ENCODE peak calls at places on chromosomes 6 and 20, in five cellular contexts. A is A549, M is GM12878, I is HepG2, Q is K562. E is an unnamed sample.

GRCh38 chr20:16069416-16070010 is 503.7 kb downstream of the KIF16B start:
- DNase-seq in A (no peak), M (peak), I (no peak), Q (no peak), E (no peak)

GRCh38 chr20:63695419-63696310 is 787 bp upstream of the TNFRSF6B start:
- DNase-seq in A (no peak), M (no peak), I (no peak), Q (peak), E (no peak)

GRCh38 chr6:444653-445275 is 53.2 kb downstream of the IRF4 start:
- DNase-seq in A (no peak), M (no peak), I (no peak), Q (no peak), E (no peak)

GRCh38 chr6:6105472-6106036 is 98.8 kb upstream of the NRN1 start:
- DNase-seq in A (peak), M (no peak), I (no peak), Q (no peak), E (peak)

GRCh38 chr6:108497883-108498282 is 62.8 kb upstream of the FOXO3 start:
- DNase-seq in A (peak), M (no peak), I (peak), Q (peak), E (no peak)

GRCh38 chr6:75207211-75207984 is 1.5 kb upstream of the COL12A1 start:
- DNase-seq in A (no peak), M (no peak), I (no peak), Q (no peak), E (no peak)

GRCh38 chr6:13764996-13765395 is 49.4 kb downstream of the MCUR1 start:
- DNase-seq in A (no peak), M (peak), I (no peak), Q (no peak), E (no peak)

GRCh38 chr6:40139447-40139846 is 205.2 kb upstream of the MOCS1 start:
- DNase-seq in A (no peak), M (no peak), I (no peak), Q (peak), E (no peak)

GRCh38 chr20:63974402-63975200 is 4.8 kb downstream of the SAMD10 start:
- DNase-seq in A (peak), M (no peak), I (no peak), Q (no peak), E (no peak)

GRCh38 chr6:113924199-113924791 is 46.7 kb downstream of the HDAC2 start:
- DNase-seq in A (no peak), M (no peak), I (no peak), Q (no peak), E (no peak)

GRCh38 chr6:12761376-12762115 is 45.0 kb downstream of the PHACTR1 start:
- DNase-seq in A (peak), M (no peak), I (no peak), Q (no peak), E (no peak)

GRCh38 chr6:147395158-147395557 is 113.3 kb upstream of the SAMD5 start:
- DNase-seq in A (no peak), M (no peak), I (no peak), Q (no peak), E (no peak)

GRCh38 chr20:57221916-57222630 is 44.4 kb downstream of the BMP7 start:
- DNase-seq in A (no peak), M (no peak), I (no peak), Q (no peak), E (no peak)

GRCh38 chr20:62557425-62557824 is 81.6 kb upstream of the GATA5 start:
- DNase-seq in A (peak), M (no peak), I (no peak), Q (no peak), E (no peak)

GRCh38 chr6:107179004-107179403 is 63.7 kb upstream of the BEND3 start:
- DNase-seq in A (peak), M (no peak), I (no peak), Q (peak), E (no peak)

GRCh38 chr6:163466839-163467390 is 52.4 kb downstream of the QKI start:
- DNase-seq in A (no peak), M (no peak), I (no peak), Q (no peak), E (no peak)

GRCh38 chr20:4593149-4593525 is 128.6 kb upstream of the PRND start:
- DNase-seq in A (no peak), M (no peak), I (no peak), Q (no peak), E (no peak)

GRCh38 chr6:25360611-25361010 is 81.4 kb downstream of the CARMIL1 start:
- DNase-seq in A (no peak), M (no peak), I (no peak), Q (no peak), E (no peak)

GRCh38 chr20:47320990-47321805 is 35.3 kb downstream of the ZMYND8 start:
- DNase-seq in A (peak), M (no peak), I (peak), Q (no peak), E (no peak)

GRCh38 chr6:158644227-158645063 is at the start of gene DYNLT1:
- DNase-seq in A (peak), M (peak), I (peak), Q (peak), E (peak)

GRCh38 chr6:160139420-160139851 is 17.8 kb downstream of the SLC22A1 start:
- DNase-seq in A (peak), M (no peak), I (no peak), Q (no peak), E (peak)

GRCh38 chr6:73263570-73263909 is 544 bp upstream of the KHDC1 start:
- DNase-seq in A (no peak), M (no peak), I (no peak), Q (no peak), E (no peak)

DNA sequence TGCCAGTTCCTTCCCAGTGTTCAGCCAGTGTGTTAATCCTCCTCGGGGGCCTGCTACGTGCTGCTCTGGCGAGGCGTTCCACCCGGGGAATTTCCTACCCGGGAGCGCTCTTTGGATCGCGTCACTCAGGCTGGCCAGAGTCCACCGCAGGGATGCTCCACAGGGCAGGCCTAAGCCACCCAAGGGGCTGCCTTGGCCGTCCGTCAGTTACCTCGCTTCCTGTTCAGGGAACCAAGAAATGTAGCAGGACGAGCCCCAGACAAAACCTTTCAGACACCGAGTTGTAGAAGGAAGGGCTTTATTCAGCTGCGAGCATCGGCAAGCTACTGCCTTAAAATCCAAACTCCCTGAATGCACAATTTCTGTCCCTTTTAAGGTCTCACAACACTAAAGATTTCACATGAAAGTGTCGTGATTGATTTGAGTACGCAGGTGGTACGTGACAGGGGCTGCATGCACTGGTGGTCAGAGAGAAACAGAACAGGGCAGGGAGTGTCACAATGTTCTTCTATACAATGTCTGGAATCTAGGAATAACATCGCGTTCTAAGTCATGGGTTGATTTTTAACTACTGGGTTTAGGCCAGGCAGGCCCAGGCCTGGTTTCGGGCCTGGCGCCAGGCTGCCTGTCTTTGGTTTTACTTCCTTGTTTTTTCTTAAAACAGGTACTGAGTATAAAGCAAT is 15.7 kb upstream of the POU5F1 start:
- DNase-seq in A (peak), M (no peak), I (peak), Q (no peak), E (no peak)
- TF ChIP-seq KDM1A in A (no peak), M (no peak), I (peak), Q (no peak), E (no peak)

DNA sequence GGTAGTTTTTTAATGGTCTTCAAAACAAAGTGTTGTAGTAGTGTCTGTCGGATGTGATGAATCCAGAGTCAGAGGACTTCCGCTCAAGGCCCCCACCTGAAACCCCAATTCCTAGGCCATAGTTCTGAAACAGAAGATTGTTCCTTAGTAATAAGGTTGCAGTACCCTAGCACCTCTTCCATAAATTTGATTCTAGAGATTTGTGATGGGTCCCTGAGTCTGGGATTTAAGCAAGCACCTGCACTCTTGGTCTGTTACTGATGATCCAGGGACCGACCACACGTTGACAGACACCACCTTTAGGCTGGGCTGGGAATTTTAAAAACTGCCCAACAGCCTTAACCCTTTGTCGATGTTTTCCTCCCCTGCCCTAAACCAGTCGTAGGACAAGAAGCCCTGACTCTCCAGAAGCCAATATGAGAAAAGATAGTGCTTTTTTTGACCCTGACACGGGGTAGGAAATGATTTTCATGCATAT is 1.2 kb downstream of the KCTD20 start:
- DNase-seq in A (peak), M (no peak), I (peak), Q (peak), E (no peak)
- TF ChIP-seq CTCF in A (peak), M (peak), I (peak), Q (peak), E (peak)

GRCh38 chr6:10140824-10141223 is 274.1 kb downstream of the TFAP2A start:
- DNase-seq in A (no peak), M (no peak), I (no peak), Q (no peak), E (no peak)
- TF ChIP-seq KDM1A in A (no peak), M (no peak), I (no peak), Q (no peak), E (no peak)

GRCh38 chr6:45505470-45505869 is 127.7 kb upstream of the SUPT3H start:
- DNase-seq in A (no peak), M (no peak), I (no peak), Q (no peak), E (no peak)
- TF ChIP-seq CTCF in A (no peak), M (no peak), I (no peak), Q (no peak), E (no peak)

GRCh38 chr20:22830138-22830537 is 205.0 kb upstream of the SSTR4 start:
- DNase-seq in A (no peak), M (no peak), I (no peak), Q (no peak), E (no peak)
- TF ChIP-seq KDM1A in A (no peak), M (no peak), I (no peak), Q (no peak), E (no peak)

DNA sequence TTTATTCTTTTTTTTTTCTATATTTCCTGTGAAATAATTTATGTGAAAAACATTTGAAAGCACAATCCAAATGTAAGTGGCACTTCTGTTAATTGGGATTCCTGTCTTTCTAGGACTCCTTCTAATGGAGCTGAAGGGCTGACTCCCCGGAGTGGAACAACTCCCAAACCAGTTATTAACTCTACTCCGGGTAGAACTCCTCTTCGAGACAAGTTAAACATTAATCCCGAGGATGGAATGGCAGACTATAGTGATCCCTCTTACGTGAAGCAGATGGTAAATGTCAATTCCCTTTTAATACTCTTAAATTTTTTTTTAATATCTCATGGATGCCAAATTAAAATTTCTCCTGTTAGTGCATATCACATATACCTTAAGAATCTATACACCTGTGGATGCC is 35.0 kb downstream of the CDC5L start:
- DNase-seq in A (no peak), M (no peak), I (no peak), Q (no peak), E (no peak)
- TF ChIP-seq CTCF in A (no peak), M (no peak), I (no peak), Q (no peak), E (no peak)

GRCh38 chr6:70413829-70414494 is 654 bp downstream of the FAM135A start:
- DNase-seq in A (peak), M (no peak), I (no peak), Q (peak), E (no peak)
- TF ChIP-seq KDM1A in A (no peak), M (no peak), I (no peak), Q (peak), E (no peak)

DNA sequence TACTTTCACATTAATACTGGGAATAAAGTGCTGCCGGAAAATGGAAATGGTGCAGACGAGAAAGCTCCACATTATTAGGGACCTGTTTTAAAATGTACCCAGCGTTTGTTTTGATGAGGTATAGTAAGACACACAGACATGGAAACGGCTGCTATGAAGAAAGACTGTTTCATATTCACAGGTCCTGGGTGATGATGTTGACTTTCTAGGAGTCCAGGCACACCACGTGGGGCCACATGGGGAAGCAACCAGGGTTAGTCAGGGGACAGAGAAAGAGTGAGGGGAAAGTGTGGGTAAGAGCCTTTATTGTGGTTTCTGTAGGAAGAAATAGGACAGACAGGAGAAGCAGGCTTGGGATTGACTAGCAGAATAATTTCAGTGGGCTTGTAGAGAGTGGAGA is 111.9 kb upstream of the MCHR2 start:
- DNase-seq in A (no peak), M (no peak), I (no peak), Q (no peak), E (no peak)
- TF ChIP-seq CTCF in A (no peak), M (no peak), I (no peak), Q (no peak), E (no peak)

DNA sequence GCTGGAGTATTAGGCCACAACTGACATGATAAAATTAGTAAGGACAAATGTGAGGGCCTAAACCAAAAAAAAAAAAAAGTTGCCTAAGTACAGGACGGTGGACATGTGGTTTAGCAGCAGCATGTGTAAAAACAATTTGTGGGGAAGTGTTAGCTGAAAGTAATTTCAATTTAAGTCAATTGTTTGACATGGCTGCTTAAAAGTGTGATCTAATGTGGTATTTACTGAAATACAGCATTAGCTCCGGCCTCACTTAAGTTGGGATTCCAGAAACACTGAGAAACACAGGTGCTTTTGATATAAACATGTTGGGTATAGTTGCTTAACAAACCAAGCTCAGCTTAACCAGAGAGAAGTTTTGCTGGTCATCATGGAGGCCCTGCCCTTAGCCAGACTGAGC is 119.7 kb downstream of the FYN start:
- DNase-seq in A (no peak), M (no peak), I (no peak), Q (no peak), E (no peak)
- TF ChIP-seq KDM1A in A (no peak), M (no peak), I (no peak), Q (no peak), E (no peak)